ENCODE peak calls at places on chromosomes 11 and 22, in eight cellular contexts. Z, L, R, T, C, F, E and Y are unnamed samples.

GRCh38 chr11:58495906-58496305 is 12.0 kb downstream of the OR5B21 start:
- DNase-seq in Z (no peak), L (no peak), R (no peak), T (no peak), C (no peak), F (no peak), E (no peak), Y (no peak)

GRCh38 chr11:104918113-104918824 is 20.0 kb upstream of the CASP12 start:
- DNase-seq in Z (no peak), L (peak), R (no peak), T (no peak), C (no peak), F (no peak), E (no peak), Y (no peak)

GRCh38 chr11:128470081-128470480 is 117.3 kb downstream of the ETS1 start:
- DNase-seq in Z (no peak), L (no peak), R (no peak), T (no peak), C (no peak), F (no peak), E (peak), Y (no peak)

GRCh38 chr11:111515591-111515990 is 1.0 kb downstream of the HOATZ start:
- DNase-seq in Z (no peak), L (no peak), R (no peak), T (no peak), C (no peak), F (no peak), E (no peak), Y (no peak)

GRCh38 chr11:119450590-119450989 is 27.6 kb upstream of the THY1 start:
- DNase-seq in Z (no peak), L (no peak), R (no peak), T (no peak), C (no peak), F (no peak), E (no peak), Y (no peak)

GRCh38 chr11:73140213-73141030 is 1.7 kb downstream of the FCHSD2 start:
- DNase-seq in Z (no peak), L (no peak), R (peak), T (no peak), C (no peak), F (peak), E (peak), Y (no peak)

GRCh38 chr11:79663012-79663411 is 222.2 kb upstream of the TENM4 start:
- DNase-seq in Z (no peak), L (no peak), R (no peak), T (no peak), C (no peak), F (no peak), E (no peak), Y (no peak)

GRCh38 chr22:22210889-22211833 is 33.4 kb upstream of the VPREB1 start:
- DNase-seq in Z (no peak), L (no peak), R (peak), T (no peak), C (no peak), F (no peak), E (no peak), Y (no peak)

GRCh38 chr22:17370036-17370765 is 941 bp downstream of the CECR2 start:
- DNase-seq in Z (no peak), L (no peak), R (no peak), T (no peak), C (no peak), F (peak), E (no peak), Y (no peak)

GRCh38 chr11:131331546-131331945 is 38.9 kb upstream of the NTM start:
- DNase-seq in Z (no peak), L (no peak), R (no peak), T (no peak), C (no peak), F (no peak), E (no peak), Y (no peak)

GRCh38 chr11:85540635-85541034 is 86.5 kb downstream of the DLG2 start:
- DNase-seq in Z (no peak), L (no peak), R (no peak), T (no peak), C (no peak), F (no peak), E (no peak), Y (no peak)

GRCh38 chr11:64566042-64566914 is 24.7 kb upstream of the SLC22A12 start:
- DNase-seq in Z (peak), L (peak), R (peak), T (peak), C (peak), F (peak), E (no peak), Y (no peak)

GRCh38 chr22:41362615-41363014 is 19.1 kb upstream of the TEF start:
- DNase-seq in Z (no peak), L (no peak), R (no peak), T (no peak), C (no peak), F (no peak), E (no peak), Y (no peak)

GRCh38 chr11:134664863-134665535 is 253.0 kb upstream of the B3GAT1 start:
- DNase-seq in Z (no peak), L (no peak), R (no peak), T (no peak), C (no peak), F (no peak), E (no peak), Y (no peak)

GRCh38 chr11:35688023-35688422 is 25.4 kb downstream of the TRIM44 start:
- DNase-seq in Z (no peak), L (no peak), R (no peak), T (no peak), C (no peak), F (no peak), E (no peak), Y (no peak)

GRCh38 chr11:71451596-71452353 is 1.2 kb upstream of the NADSYN1 start:
- DNase-seq in Z (no peak), L (no peak), R (peak), T (no peak), C (no peak), F (no peak), E (peak), Y (no peak)

GRCh38 chr11:102144357-102145342 is 34.4 kb downstream of the YAP1 start:
- DNase-seq in Z (no peak), L (peak), R (no peak), T (no peak), C (no peak), F (no peak), E (no peak), Y (no peak)

GRCh38 chr11:15707194-15707593 is 592.5 kb downstream of the INSC start:
- DNase-seq in Z (no peak), L (no peak), R (no peak), T (no peak), C (no peak), F (no peak), E (no peak), Y (no peak)

GRCh38 chr11:88341852-88342251 is 4.3 kb upstream of the CTSC start:
- DNase-seq in Z (no peak), L (no peak), R (no peak), T (no peak), C (no peak), F (peak), E (no peak), Y (no peak)

GRCh38 chr22:47318041-47318737 is 555.7 kb downstream of the TBC1D22A start:
- DNase-seq in Z (no peak), L (no peak), R (no peak), T (no peak), C (no peak), F (no peak), E (no peak), Y (no peak)

GRCh38 chr11:119671561-119672015 is 57.4 kb downstream of the NECTIN1 start:
- DNase-seq in Z (no peak), L (peak), R (no peak), T (no peak), C (peak), F (no peak), E (no peak), Y (no peak)

GRCh38 chr11:20934521-20934920 is 265.1 kb downstream of the NELL1 start:
- DNase-seq in Z (no peak), L (no peak), R (no peak), T (no peak), C (no peak), F (no peak), E (no peak), Y (no peak)

GRCh38 chr11:79758325-79758724 is 317.5 kb upstream of the TENM4 start:
- DNase-seq in Z (no peak), L (no peak), R (no peak), T (no peak), C (no peak), F (no peak), E (no peak), Y (no peak)

GRCh38 chr22:30249049-30250038 is 2.8 kb upstream of the LIF start:
- DNase-seq in Z (no peak), L (no peak), R (no peak), T (no peak), C (no peak), F (peak), E (no peak), Y (no peak)

GRCh38 chr11:115334932-115335788 is 169.1 kb downstream of the CADM1 start:
- DNase-seq in Z (no peak), L (no peak), R (no peak), T (no peak), C (no peak), F (peak), E (no peak), Y (no peak)

GRCh38 chr22:42685941-42686666 is 34.6 kb downstream of the A4GALT start:
- DNase-seq in Z (no peak), L (no peak), R (no peak), T (no peak), C (no peak), F (no peak), E (no peak), Y (no peak)

GRCh38 chr22:18104566-18104965 is 6.0 kb upstream of the TUBA8 start:
- DNase-seq in Z (no peak), L (no peak), R (no peak), T (no peak), C (no peak), F (no peak), E (no peak), Y (no peak)

GRCh38 chr22:50630376-50630775 is 2.4 kb upstream of the ARSA start:
- DNase-seq in Z (no peak), L (no peak), R (no peak), T (no peak), C (no peak), F (no peak), E (no peak), Y (no peak)

GRCh38 chr11:10900686-10901415 is 43.0 kb upstream of the ZBED5 start:
- DNase-seq in Z (no peak), L (no peak), R (no peak), T (no peak), C (no peak), F (no peak), E (no peak), Y (no peak)

GRCh38 chr11:32333335-32333991 is 101.9 kb downstream of the WT1 start:
- DNase-seq in Z (peak), L (peak), R (peak), T (peak), C (peak), F (peak), E (no peak), Y (peak)

GRCh38 chr11:48036466-48036865 is 56.1 kb downstream of the PTPRJ start:
- DNase-seq in Z (no peak), L (peak), R (no peak), T (no peak), C (no peak), F (no peak), E (no peak), Y (no peak)

GRCh38 chr22:30783021-30783420 is 88.3 kb downstream of the OSBP2 start:
- DNase-seq in Z (no peak), L (no peak), R (no peak), T (no peak), C (no peak), F (no peak), E (no peak), Y (no peak)